ENCODE peak calls at places on chromosome 2, in five cellular contexts. One of them, this sample, is unnamed.

GRCh38 chr2:110725370-110725769 is 7.0 kb upstream of the ACOXL start:
- DNase-seq in frontal cortex: no peak
- DNase-seq in T-helper 2 cell: no peak
- DNase-seq in Jurkat, Clone E6-1: no peak
- DNase-seq in SW480: no peak
- DNase-seq in this sample: no peak

GRCh38 chr2:172403881-172404470 is 23.4 kb upstream of the ITGA6 start:
- DNase-seq in frontal cortex: no peak
- DNase-seq in Jurkat, Clone E6-1: no peak
- DNase-seq in SW480: no peak
- DNase-seq in T-helper 2 cell: no peak
- DNase-seq in this sample: no peak

GRCh38 chr2:132915812-132916211 is 245.8 kb upstream of the LYPD1 start:
- DNase-seq in SW480: no peak
- DNase-seq in T-helper 2 cell: no peak
- DNase-seq in Jurkat, Clone E6-1: no peak
- DNase-seq in frontal cortex: no peak
- DNase-seq in this sample: no peak

GRCh38 chr2:38700881-38701458 is 35.1 kb downstream of the GALM start:
- DNase-seq in frontal cortex: no peak
- DNase-seq in SW480: no peak
- DNase-seq in T-helper 2 cell: no peak
- DNase-seq in Jurkat, Clone E6-1: no peak
- DNase-seq in this sample: no peak

GRCh38 chr2:237910576-237911362 is 51.3 kb downstream of the RAMP1 start:
- DNase-seq in Jurkat, Clone E6-1: no peak
- DNase-seq in frontal cortex: no peak
- DNase-seq in T-helper 2 cell: no peak
- DNase-seq in SW480: no peak
- DNase-seq in this sample: no peak

GRCh38 chr2:75076088-75076487 is 117.6 kb downstream of the POLE4 start:
- DNase-seq in T-helper 2 cell: no peak
- DNase-seq in frontal cortex: no peak
- DNase-seq in SW480: no peak
- DNase-seq in Jurkat, Clone E6-1: no peak
- DNase-seq in this sample: no peak

GRCh38 chr2:160399880-160400279 is 93.7 kb downstream of the RBMS1 start:
- DNase-seq in T-helper 2 cell: no peak
- DNase-seq in frontal cortex: no peak
- DNase-seq in Jurkat, Clone E6-1: no peak
- DNase-seq in SW480: no peak
- DNase-seq in this sample: no peak

GRCh38 chr2:128605421-128605820 is 286.8 kb upstream of the HS6ST1 start:
- DNase-seq in SW480: no peak
- DNase-seq in Jurkat, Clone E6-1: no peak
- DNase-seq in frontal cortex: no peak
- DNase-seq in T-helper 2 cell: no peak
- DNase-seq in this sample: no peak

GRCh38 chr2:101781326-101781725 is 83.8 kb downstream of the MAP4K4 start:
- DNase-seq in frontal cortex: no peak
- DNase-seq in SW480: no peak
- DNase-seq in Jurkat, Clone E6-1: no peak
- DNase-seq in T-helper 2 cell: no peak
- DNase-seq in this sample: no peak

GRCh38 chr2:22253171-22253570 is 1129.4 kb downstream of the TDRD15 start:
- DNase-seq in frontal cortex: no peak
- DNase-seq in SW480: no peak
- DNase-seq in Jurkat, Clone E6-1: no peak
- DNase-seq in T-helper 2 cell: no peak
- DNase-seq in this sample: no peak

GRCh38 chr2:187453078-187453641 is 5.1 kb upstream of the CALCRL start:
- DNase-seq in frontal cortex: peak; percentile 8
- DNase-seq in T-helper 2 cell: no peak
- DNase-seq in SW480: peak; percentile 30
- DNase-seq in Jurkat, Clone E6-1: peak; percentile 14
- DNase-seq in this sample: no peak

GRCh38 chr2:232532406-232532805 is 6.4 kb downstream of the CHRND start:
- DNase-seq in SW480: no peak
- DNase-seq in frontal cortex: no peak
- DNase-seq in Jurkat, Clone E6-1: no peak
- DNase-seq in T-helper 2 cell: no peak
- DNase-seq in this sample: no peak

GRCh38 chr2:111186123-111186715 is 65.5 kb downstream of the BCL2L11 start:
- DNase-seq in T-helper 2 cell: no peak
- DNase-seq in SW480: no peak
- DNase-seq in frontal cortex: no peak
- DNase-seq in Jurkat, Clone E6-1: no peak
- DNase-seq in this sample: no peak

GRCh38 chr2:228681979-228682378 is 500.5 kb upstream of the SPHKAP start:
- DNase-seq in T-helper 2 cell: no peak
- DNase-seq in Jurkat, Clone E6-1: no peak
- DNase-seq in SW480: no peak
- DNase-seq in frontal cortex: no peak
- DNase-seq in this sample: no peak

GRCh38 chr2:65370387-65371093 is 61.9 kb downstream of the SPRED2 start:
- DNase-seq in frontal cortex: no peak
- DNase-seq in SW480: peak; percentile 44
- DNase-seq in Jurkat, Clone E6-1: no peak
- DNase-seq in T-helper 2 cell: no peak
- DNase-seq in this sample: peak; percentile 93

GRCh38 chr2:105540642-105541041 is 141.8 kb upstream of the FHL2 start:
- DNase-seq in T-helper 2 cell: no peak
- DNase-seq in SW480: no peak
- DNase-seq in Jurkat, Clone E6-1: no peak
- DNase-seq in frontal cortex: no peak
- DNase-seq in this sample: no peak

GRCh38 chr2:197285361-197285760 is 25.2 kb downstream of the ANKRD44 start:
- DNase-seq in T-helper 2 cell: no peak
- DNase-seq in SW480: no peak
- DNase-seq in frontal cortex: no peak
- DNase-seq in Jurkat, Clone E6-1: no peak
- DNase-seq in this sample: no peak

GRCh38 chr2:104678181-104678580 is 175.7 kb upstream of the POU3F3 start:
- DNase-seq in Jurkat, Clone E6-1: peak; percentile 64
- DNase-seq in frontal cortex: no peak
- DNase-seq in SW480: no peak
- DNase-seq in T-helper 2 cell: no peak
- DNase-seq in this sample: no peak

GRCh38 chr2:97770450-97770849 is 57.1 kb downstream of the ZAP70 start:
- DNase-seq in T-helper 2 cell: no peak
- DNase-seq in frontal cortex: no peak
- DNase-seq in Jurkat, Clone E6-1: no peak
- DNase-seq in SW480: no peak
- DNase-seq in this sample: no peak